ENCODE peak calls at places on chromosome 1, in eight cellular contexts. J is Peyer's patch; G is esophagus squamous epithelium; C is kidney epithelial cell; N is CD8-positive, alpha-beta T cell; L is spleen; A is HCT116; O is heart left ventricle. K is an unnamed sample.

GRCh38 chr1:43883321-43883720 is 50.3 kb upstream of the ARTN start:
- DNase-seq in J (no peak), G (no peak), C (no peak), N (no peak), L (no peak), A (no peak), O (no peak), K (no peak)

GRCh38 chr1:31771891-31772668 is 7.9 kb upstream of the ADGRB2 start:
- DNase-seq in J (no peak), G (no peak), C (no peak), N (peak), L (no peak), A (no peak), O (no peak), K (no peak)

GRCh38 chr1:40922969-40923368 is 56.5 kb upstream of the CTPS1 start:
- DNase-seq in J (no peak), G (no peak), C (no peak), N (no peak), L (no peak), A (no peak), O (no peak), K (no peak)

GRCh38 chr1:229407206-229408026 is 26.5 kb downstream of the ACTA1 start:
- DNase-seq in J (no peak), G (no peak), C (no peak), N (no peak), L (no peak), A (no peak), O (no peak), K (no peak)

GRCh38 chr1:66375125-66375524 is 158.8 kb upstream of the SGIP1 start:
- DNase-seq in J (no peak), G (no peak), C (no peak), N (no peak), L (no peak), A (no peak), O (no peak), K (no peak)

GRCh38 chr1:200354243-200354642 is 55.6 kb downstream of the ZNF281 start:
- DNase-seq in J (no peak), G (no peak), C (no peak), N (no peak), L (no peak), A (no peak), O (no peak), K (no peak)

GRCh38 chr1:32944180-32944579 is 20.4 kb downstream of the RNF19B start:
- DNase-seq in J (no peak), G (no peak), C (no peak), N (no peak), L (no peak), A (no peak), O (no peak), K (no peak)

GRCh38 chr1:199279107-199279506 is 640.3 kb downstream of the PTPRC start:
- DNase-seq in J (no peak), G (no peak), C (no peak), N (no peak), L (no peak), A (no peak), O (no peak), K (no peak)

GRCh38 chr1:19762175-19762779 is 37.4 kb downstream of the TMCO4 start:
- DNase-seq in J (no peak), G (no peak), C (no peak), N (peak), L (no peak), A (no peak), O (no peak), K (no peak)

GRCh38 chr1:111140680-111140967 is 601 bp downstream of the CEPT1 start:
- DNase-seq in J (no peak), G (no peak), C (peak), N (no peak), L (no peak), A (no peak), O (no peak), K (no peak)

GRCh38 chr1:69858534-69858933 is 290.8 kb downstream of the LRRC7 start:
- DNase-seq in J (no peak), G (no peak), C (no peak), N (no peak), L (no peak), A (no peak), O (no peak), K (no peak)

GRCh38 chr1:102174259-102174863 is 177.6 kb upstream of the OLFM3 start:
- DNase-seq in J (no peak), G (no peak), C (no peak), N (no peak), L (no peak), A (no peak), O (no peak), K (no peak)

GRCh38 chr1:24727490-24728214 is 17.6 kb upstream of the CLIC4 start:
- DNase-seq in J (peak), G (no peak), C (no peak), N (no peak), L (peak), A (no peak), O (peak), K (no peak)

GRCh38 chr1:161905269-161905884 is 118.3 kb downstream of the OLFML2B start:
- DNase-seq in J (no peak), G (no peak), C (no peak), N (peak), L (no peak), A (peak), O (no peak), K (no peak)

GRCh38 chr1:178536844-178537371 is 24.0 kb downstream of the TEX35 start:
- DNase-seq in J (no peak), G (no peak), C (no peak), N (no peak), L (peak), A (peak), O (peak), K (peak)

GRCh38 chr1:12040457-12041051 is 21.3 kb downstream of the MIIP start:
- DNase-seq in J (peak), G (no peak), C (peak), N (no peak), L (no peak), A (no peak), O (no peak), K (peak)

GRCh38 chr1:197902131-197902453 is 338 bp upstream of the C1orf53 start:
- DNase-seq in J (no peak), G (no peak), C (no peak), N (no peak), L (no peak), A (no peak), O (no peak), K (no peak)

GRCh38 chr1:235329139-235329808 is 904 bp downstream of the GGPS1 start:
- DNase-seq in J (peak), G (no peak), C (peak), N (peak), L (peak), A (no peak), O (peak), K (no peak)

GRCh38 chr1:161307230-161307768 is 2.5 kb downstream of the MPZ start:
- DNase-seq in J (no peak), G (no peak), C (no peak), N (peak), L (peak), A (no peak), O (peak), K (no peak)

GRCh38 chr1:23577056-23577985 is 18.0 kb upstream of the ID3 start:
- DNase-seq in J (peak), G (no peak), C (no peak), N (no peak), L (peak), A (no peak), O (peak), K (no peak)

GRCh38 chr1:153520818-153521476 is 14.8 kb downstream of the S100A6 start:
- DNase-seq in J (no peak), G (no peak), C (no peak), N (no peak), L (no peak), A (no peak), O (no peak), K (no peak)

GRCh38 chr1:26293911-26294463 is 12.4 kb downstream of the UBXN11 start:
- DNase-seq in J (no peak), G (no peak), C (no peak), N (no peak), L (peak), A (no peak), O (no peak), K (no peak)

GRCh38 chr1:14679027-14679688 is 80.7 kb downstream of the KAZN start:
- DNase-seq in J (no peak), G (no peak), C (no peak), N (no peak), L (no peak), A (no peak), O (no peak), K (no peak)

GRCh38 chr1:204181116-204181515 is 15.0 kb upstream of the REN start:
- DNase-seq in J (no peak), G (no peak), C (no peak), N (no peak), L (no peak), A (no peak), O (no peak), K (no peak)

GRCh38 chr1:204338359-204338758 is 21.4 kb downstream of the PLEKHA6 start:
- DNase-seq in J (no peak), G (no peak), C (no peak), N (no peak), L (no peak), A (no peak), O (no peak), K (peak)

GRCh38 chr1:14642712-14643111 is 44.2 kb downstream of the KAZN start:
- DNase-seq in J (no peak), G (no peak), C (no peak), N (no peak), L (no peak), A (no peak), O (no peak), K (no peak)

GRCh38 chr1:21586926-21587601 is 77.8 kb downstream of the ALPL start:
- DNase-seq in J (peak), G (no peak), C (peak), N (no peak), L (no peak), A (peak), O (peak), K (no peak)

GRCh38 chr1:114561333-114561732 is 20.1 kb downstream of the BCAS2 start:
- DNase-seq in J (no peak), G (no peak), C (no peak), N (no peak), L (no peak), A (no peak), O (no peak), K (no peak)

GRCh38 chr1:114559356-114559755 is 22.1 kb downstream of the BCAS2 start:
- DNase-seq in J (no peak), G (no peak), C (no peak), N (no peak), L (no peak), A (no peak), O (no peak), K (no peak)

GRCh38 chr1:114554577-114554976 is 26.8 kb downstream of the BCAS2 start:
- DNase-seq in J (no peak), G (no peak), C (no peak), N (no peak), L (no peak), A (no peak), O (no peak), K (no peak)

GRCh38 chr1:114564141-114564540 is 17.3 kb downstream of the BCAS2 start:
- DNase-seq in J (no peak), G (no peak), C (no peak), N (no peak), L (no peak), A (no peak), O (no peak), K (no peak)

DNA sequence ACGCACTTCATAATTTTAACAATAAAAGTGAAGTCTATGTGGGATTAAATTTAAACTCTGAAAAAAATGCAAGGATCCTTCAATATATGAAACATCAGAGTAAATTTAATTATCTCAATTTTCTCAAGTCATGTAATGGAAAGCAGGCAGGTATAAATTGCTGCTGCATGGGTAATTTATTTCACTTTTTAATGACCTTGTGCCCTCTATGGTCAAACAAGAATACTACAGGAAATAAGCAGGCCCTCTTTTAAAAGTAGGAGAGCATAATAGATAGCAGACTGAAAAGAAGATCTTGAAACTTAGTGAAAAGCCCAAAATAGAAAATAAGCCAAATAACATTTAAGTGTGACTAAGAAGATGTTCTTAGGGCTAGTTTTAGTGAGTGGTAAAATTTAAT is 22.9 kb downstream of the BCAS2 start:
- DNase-seq in J (no peak), G (no peak), C (no peak), N (no peak), L (no peak), A (peak), O (no peak), K (no peak)
- TF ChIP-seq CTCF in J (peak), G (peak), C (no peak), N (peak), L (peak), A (peak), O (peak), K (peak)

GRCh38 chr1:28050746-28051145 is 37.7 kb downstream of the EYA3 start:
- DNase-seq in J (no peak), G (no peak), C (no peak), N (no peak), L (no peak), A (no peak), O (no peak), K (no peak)
- H3K4me3 ChIP-seq in J (no peak), G (no peak), C (no peak), N (no peak), L (no peak), A (no peak), O (no peak), K (no peak)

GRCh38 chr1:185263780-185264179 is 53.3 kb downstream of the IVNS1ABP start:
- DNase-seq in J (no peak), G (no peak), C (no peak), N (no peak), L (no peak), A (no peak), O (no peak), K (no peak)

GRCh38 chr1:185262151-185262550 is 54.9 kb downstream of the IVNS1ABP start:
- DNase-seq in J (no peak), G (no peak), C (no peak), N (no peak), L (no peak), A (no peak), O (no peak), K (no peak)

GRCh38 chr1:185263292-185263691 is 53.8 kb downstream of the IVNS1ABP start:
- DNase-seq in J (no peak), G (no peak), C (no peak), N (no peak), L (no peak), A (no peak), O (no peak), K (no peak)

GRCh38 chr1:185260611-185261010 is 56.4 kb downstream of the IVNS1ABP start:
- DNase-seq in J (no peak), G (no peak), C (no peak), N (no peak), L (no peak), A (no peak), O (no peak), K (no peak)

DNA sequence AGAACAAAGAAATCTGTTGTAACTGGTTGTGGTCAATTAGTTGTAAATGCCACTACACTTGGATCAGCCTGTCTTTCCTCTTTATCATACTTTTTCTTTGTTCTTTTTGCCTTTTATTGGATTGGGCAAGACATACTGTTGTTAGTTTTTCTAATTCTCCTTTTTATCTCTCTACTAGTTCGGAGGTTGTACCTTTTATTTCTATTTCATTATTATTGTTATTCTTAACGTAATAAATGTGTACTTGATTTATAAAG is 59.2 kb downstream of the IVNS1ABP start:
- DNase-seq in J (no peak), G (no peak), C (peak), N (no peak), L (no peak), A (no peak), O (no peak), K (no peak)
- TF ChIP-seq CTCF in J (no peak), G (no peak), C (no peak), N (no peak), L (no peak), A (no peak), O (no peak), K (no peak)

DNA sequence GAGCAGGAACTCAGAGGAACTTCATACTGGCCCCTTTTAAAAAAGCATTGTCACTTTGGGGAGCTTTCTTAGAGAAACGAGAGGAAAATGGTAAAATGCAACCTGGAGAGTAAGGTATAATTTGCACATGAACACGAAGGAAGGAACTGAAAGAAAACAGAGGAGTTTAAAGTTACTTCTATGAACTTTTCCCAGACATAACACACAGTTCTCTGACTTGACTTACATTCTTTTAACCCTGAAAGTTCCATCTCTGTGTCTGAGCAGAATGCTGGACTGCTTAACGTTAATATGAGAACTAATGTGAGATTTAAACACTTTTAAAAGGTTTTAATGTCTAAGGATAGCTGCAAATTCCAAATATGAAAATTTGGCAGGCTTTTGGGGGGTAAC is 102.3 kb downstream of the NFIA start:
- DNase-seq in J (no peak), G (no peak), C (no peak), N (no peak), L (no peak), A (no peak), O (no peak), K (no peak)
- H3K4me3 ChIP-seq in J (no peak), G (peak), C (no peak), N (no peak), L (peak), A (no peak), O (peak), K (peak)

GRCh38 chr1:52045236-52045635 is 9.8 kb downstream of the TXNDC12 start:
- DNase-seq in J (no peak), G (no peak), C (no peak), N (no peak), L (no peak), A (no peak), O (no peak), K (no peak)
- TF ChIP-seq CTCF in J (no peak), G (no peak), C (no peak), N (no peak), L (no peak), A (no peak), O (no peak), K (no peak)